ENCODE peak calls at places on chromosome X, in five cellular contexts. P is neuronal stem cell, Y is mesenchymal stem cell, G is H1, F is trophoblast cell. R is an unnamed sample.

GRCh38 chrX:148871422-148872152 is 371.2 kb downstream of the AFF2 start:
- DNase-seq in P (no peak), Y (no peak), G (no peak), F (peak; percentile 62), R (no peak)

GRCh38 chrX:154727418-154728323 is 23.2 kb downstream of the GAB3 start:
- DNase-seq in P (no peak), Y (peak; percentile 61), G (no peak), F (no peak), R (no peak)

GRCh38 chrX:115413246-115413878 is 123.8 kb downstream of the LUZP4 start:
- DNase-seq in P (no peak), Y (peak; percentile 62), G (no peak), F (no peak), R (no peak)

GRCh38 chrX:23334871-23335599 is 386 bp downstream of the PTCHD1 start:
- DNase-seq in P (no peak), Y (no peak), G (peak; percentile 48), F (no peak), R (peak; percentile 57)

GRCh38 chrX:39309721-39310152 is 508.5 kb downstream of the MID1IP1 start:
- DNase-seq in P (no peak), Y (peak; percentile 66), G (no peak), F (no peak), R (no peak)

GRCh38 chrX:11665144-11666040 is at the start of gene ARHGAP6:
- DNase-seq in P (peak; percentile 36), Y (peak; percentile 78), G (peak; percentile 55), F (peak; percentile 27), R (peak; percentile 62)

GRCh38 chrX:130654409-130654970 is 248.5 kb downstream of the ENOX2 start:
- DNase-seq in P (no peak), Y (no peak), G (no peak), F (no peak), R (no peak)

GRCh38 chrX:133639726-133640125 is 224.4 kb upstream of the GPC4 start:
- DNase-seq in P (no peak), Y (no peak), G (no peak), F (no peak), R (no peak)

GRCh38 chrX:80139564-80139963 is 125.0 kb downstream of the TBX22 start:
- DNase-seq in P (peak; percentile 0), Y (no peak), G (no peak), F (no peak), R (no peak)

GRCh38 chrX:149758068-149758714 is 15.7 kb upstream of the HSFX1 start:
- DNase-seq in P (no peak), Y (no peak), G (no peak), F (no peak), R (no peak)

GRCh38 chrX:95318882-95319281 is 1365.8 kb upstream of the DIAPH2 start:
- DNase-seq in P (no peak), Y (no peak), G (no peak), F (no peak), R (peak; percentile 62)

GRCh38 chrX:45668686-45669443 is 468.2 kb upstream of the DIPK2B start:
- DNase-seq in P (no peak), Y (peak; percentile 4), G (no peak), F (no peak), R (no peak)

GRCh38 chrX:96102997-96103396 is 581.6 kb upstream of the DIAPH2 start:
- DNase-seq in P (no peak), Y (no peak), G (no peak), F (no peak), R (no peak)

GRCh38 chrX:30865020-30865419 is 24.0 kb downstream of the TAB3 start:
- DNase-seq in P (no peak), Y (peak; percentile 1), G (peak; percentile 42), F (peak; percentile 9), R (peak; percentile 41)

GRCh38 chrX:154012336-154012991 is 7.2 kb downstream of the IRAK1 start:
- DNase-seq in P (no peak), Y (no peak), G (no peak), F (peak; percentile 34), R (no peak)

GRCh38 chrX:39674771-39675553 is 422.8 kb downstream of the BCOR start:
- DNase-seq in P (no peak), Y (no peak), G (no peak), F (no peak), R (no peak)

GRCh38 chrX:67536564-67536963 is 7.3 kb upstream of the AR start:
- DNase-seq in P (no peak), Y (no peak), G (no peak), F (no peak), R (no peak)

GRCh38 chrX:19904778-19905367 is 17.5 kb upstream of the SH3KBP1 start:
- DNase-seq in P (no peak), Y (peak; percentile 45), G (no peak), F (no peak), R (no peak)

GRCh38 chrX:115047181-115047580 is 29.8 kb upstream of the IL13RA2 start:
- DNase-seq in P (no peak), Y (peak; percentile 8), G (no peak), F (no peak), R (no peak)

GRCh38 chrX:24294619-24295018 is 19.2 kb downstream of the SUPT20HL2 start:
- DNase-seq in P (no peak), Y (peak; percentile 6), G (peak; percentile 57), F (no peak), R (peak; percentile 75)

GRCh38 chrX:19758536-19758935 is 128.9 kb downstream of the SH3KBP1 start:
- DNase-seq in P (no peak), Y (no peak), G (no peak), F (peak; percentile 54), R (no peak)

GRCh38 chrX:110280954-110281353 is 36.9 kb downstream of the AMMECR1 start:
- DNase-seq in P (no peak), Y (no peak), G (no peak), F (no peak), R (no peak)

GRCh38 chrX:45623266-45623665 is 422.6 kb upstream of the DIPK2B start:
- DNase-seq in P (no peak), Y (peak; percentile 81), G (no peak), F (peak; percentile 2), R (no peak)

GRCh38 chrX:55008571-55009358 is 8.6 kb downstream of the APEX2 start:
- DNase-seq in P (no peak), Y (peak; percentile 24), G (no peak), F (no peak), R (no peak)

GRCh38 chrX:112874140-112874539 is 33.5 kb upstream of the AMOT start:
- DNase-seq in P (no peak), Y (peak; percentile 41), G (no peak), F (no peak), R (no peak)

DNA sequence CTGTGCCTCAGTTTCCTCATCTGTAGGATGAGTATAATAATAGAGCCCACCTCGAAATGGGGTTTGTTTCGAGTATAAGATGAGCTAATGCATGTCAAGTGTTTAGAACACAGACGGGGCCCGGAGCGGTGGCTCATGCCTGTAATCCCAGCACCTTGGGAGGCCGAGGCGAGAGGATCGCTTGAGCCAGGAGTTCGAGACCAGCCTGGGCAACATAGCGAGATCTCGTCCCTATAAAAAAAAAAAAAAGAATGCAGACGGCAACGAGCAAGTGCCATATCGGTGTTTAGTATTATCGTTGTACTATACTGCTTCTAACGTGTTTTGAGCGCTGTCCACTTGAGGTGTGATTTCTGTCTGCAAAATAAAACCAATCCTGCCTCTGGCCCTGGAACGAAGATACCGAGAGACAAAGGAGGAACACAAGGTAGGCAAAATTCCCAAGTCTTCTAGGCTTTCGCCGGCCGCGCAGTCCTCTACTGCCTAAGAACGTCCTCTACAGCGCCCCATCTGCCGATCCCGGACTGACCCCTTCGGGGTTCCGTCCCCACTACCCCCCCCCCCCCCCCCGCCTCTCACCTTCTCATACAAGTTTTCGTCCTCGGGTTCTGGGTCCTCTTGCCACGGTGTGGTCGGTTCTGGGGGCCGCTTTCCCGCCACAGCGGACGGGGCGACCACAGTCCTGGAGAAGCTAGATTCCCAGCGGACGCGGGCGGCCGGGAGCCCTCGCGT is 442 bp downstream of the NDUFB11 start:
- DNase-seq in P (no peak), Y (peak; percentile 61), G (no peak), F (no peak), R (no peak)
- H4K8ac ChIP-seq in P (no peak overlapping the region), Y (peak overlapping the region; percentile 77), G (peak overlapping the region; percentile 9), F (peak overlapping the region; percentile 94), R (no peak overlapping the region)

GRCh38 chrX:137574102-137574783 is 8.3 kb downstream of the ZIC3 start:
- DNase-seq in P (peak; percentile 78), Y (no peak), G (peak; percentile 75), F (no peak), R (no peak)

GRCh38 chrX:137573356-137574101 is 7.6 kb downstream of the ZIC3 start:
- DNase-seq in P (no peak), Y (no peak), G (peak; percentile 60), F (no peak), R (peak; percentile 57)

GRCh38 chrX:137574784-137575298 is 8.9 kb downstream of the ZIC3 start:
- DNase-seq in P (no peak), Y (no peak), G (peak; percentile 54), F (no peak), R (peak; percentile 77)

DNA sequence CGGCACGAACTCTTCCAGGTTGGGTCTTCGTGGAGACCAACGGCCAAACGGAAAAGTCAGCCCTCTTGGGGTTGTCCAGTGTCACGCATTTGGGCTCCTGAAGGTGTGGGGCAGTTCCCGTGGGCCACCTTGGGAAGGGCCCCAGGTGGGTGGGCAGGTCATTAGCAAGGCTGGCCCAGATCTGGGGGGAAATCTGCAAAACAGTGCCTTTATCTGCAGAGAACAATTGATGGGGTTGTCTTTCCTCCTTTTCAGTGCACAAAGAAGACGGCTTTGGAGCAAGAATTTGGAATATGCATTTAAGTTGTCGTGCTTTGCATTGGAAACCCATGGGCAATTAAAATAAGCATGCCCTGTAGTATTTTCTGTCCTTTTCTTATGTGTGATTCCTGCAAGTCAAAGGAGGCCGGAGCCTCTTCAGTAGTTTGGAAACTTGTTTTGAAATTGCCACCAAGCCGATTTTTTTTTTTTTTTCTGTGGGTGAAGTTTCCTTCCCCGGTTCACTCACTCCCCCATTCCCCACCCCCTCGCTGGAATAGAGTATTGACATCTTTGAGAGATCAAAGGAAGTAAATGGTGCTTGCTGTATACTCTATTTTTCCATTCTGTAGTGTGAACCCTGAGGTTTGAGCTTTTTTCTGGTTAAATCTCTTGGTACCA is 9.8 kb downstream of the ZIC3 start:
- DNase-seq in P (no peak), Y (no peak), G (peak; percentile 49), F (no peak), R (peak; percentile 55)
- H2BK12ac ChIP-seq in P (no peak overlapping the region), Y (no peak overlapping the region), G (no peak overlapping the region), F (no peak overlapping the region), R (peak overlapping the region; percentile 21)

GRCh38 chrX:56995271-56995994 is at the start of gene SPIN3:
- DNase-seq in P (peak; percentile 71), Y (peak; percentile 74), G (peak; percentile 80), F (peak; percentile 66), R (peak; percentile 92)
- H4K8ac ChIP-seq in P (no peak within 1 kb of the TSS), Y (peak within 1 kb of the TSS; percentile 96), G (peak within 1 kb of the TSS; percentile 89), F (peak within 1 kb of the TSS; percentile 83), R (no peak within 1 kb of the TSS)

DNA sequence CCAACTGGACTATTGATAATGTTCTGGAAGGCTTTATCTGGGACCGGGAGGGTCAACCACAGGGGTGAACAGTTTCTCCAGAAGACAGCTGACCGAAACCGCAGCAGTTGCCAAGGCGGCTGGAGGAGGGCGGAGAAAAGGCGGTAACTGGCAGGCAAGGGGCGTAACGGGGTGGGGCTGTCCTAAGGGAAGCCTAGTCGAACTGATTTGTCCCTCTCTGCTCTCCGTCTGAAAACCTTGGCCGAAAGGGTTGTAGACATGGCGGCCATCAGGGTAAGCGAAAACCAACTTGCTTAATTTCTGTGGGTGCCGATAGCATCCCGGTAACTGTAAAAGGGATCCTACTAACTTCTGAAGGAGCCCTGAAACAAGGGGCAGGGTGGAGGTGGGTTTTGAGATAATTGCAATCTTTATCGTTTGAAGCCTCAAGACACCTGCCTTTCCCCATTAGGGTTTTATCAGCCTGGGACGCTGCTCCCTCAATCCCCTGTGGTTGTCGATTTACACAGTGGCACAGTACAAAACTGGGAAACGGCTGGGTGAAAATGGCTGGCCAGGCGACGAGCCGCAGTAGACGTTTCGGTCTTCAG is at the start of gene APOOL:
- DNase-seq in P (peak; percentile 59), Y (peak; percentile 91), G (peak; percentile 68), F (peak; percentile 76), R (peak; percentile 86)
- H2BK12ac ChIP-seq in P (no peak within 1 kb of the TSS), Y (no peak within 1 kb of the TSS), G (no peak within 1 kb of the TSS), F (no peak within 1 kb of the TSS), R (no peak within 1 kb of the TSS)

R was measured in H9.